ENCODE peak calls at places on chromosomes 13 and 19, in eight cellular contexts. B, W, G, Q, H, F, S and U are unnamed samples.
A peak's percentile ranks its signal among the peaks of the same experiment; 100 is the strongest.

GRCh38 chr19:16957151-16957662 is 68.4 kb downstream of the F2RL3 start:
- DNase-seq in B (no peak), W (no peak), G (no peak), Q (no peak), H (no peak), F (peak; percentile 25), S (no peak), U (peak; percentile 52)

GRCh38 chr19:13758795-13759194 is 5.5 kb upstream of the MRI1 start:
- DNase-seq in B (no peak), W (no peak), G (no peak), Q (no peak), H (no peak), F (no peak), S (no peak), U (peak; percentile 67)

GRCh38 chr13:110304256-110304655 is 2.7 kb downstream of the COL4A1 start:
- DNase-seq in B (no peak), W (peak; percentile 84), G (no peak), Q (peak; percentile 14), H (no peak), F (peak; percentile 47), S (no peak), U (no peak)

GRCh38 chr13:71148391-71148790 is 718.6 kb downstream of the DACH1 start:
- DNase-seq in B (no peak), W (no peak), G (no peak), Q (no peak), H (no peak), F (no peak), S (no peak), U (no peak)

GRCh38 chr13:22449251-22449650 is 731.5 kb upstream of the SGCG start:
- DNase-seq in B (no peak), W (no peak), G (no peak), Q (no peak), H (no peak), F (no peak), S (no peak), U (no peak)

GRCh38 chr13:32079586-32079985 is 48.0 kb downstream of the FRY start:
- DNase-seq in B (no peak), W (no peak), G (no peak), Q (no peak), H (no peak), F (no peak), S (no peak), U (no peak)

GRCh38 chr13:97353927-97354326 is 80.0 kb upstream of the RAP2A start:
- DNase-seq in B (no peak), W (no peak), G (no peak), Q (no peak), H (no peak), F (no peak), S (no peak), U (no peak)

GRCh38 chr19:29119582-29119981 is 93.4 kb downstream of the UQCRFS1 start:
- DNase-seq in B (no peak), W (no peak), G (no peak), Q (no peak), H (no peak), F (no peak), S (no peak), U (no peak)

GRCh38 chr19:57803594-57804325 is 11.0 kb downstream of the ZNF552 start:
- DNase-seq in B (no peak), W (no peak), G (no peak), Q (peak; percentile 56), H (no peak), F (no peak), S (peak; percentile 26), U (no peak)

GRCh38 chr13:49657241-49657641 is 28.9 kb downstream of the ARL11 start:
- DNase-seq in B (no peak), W (no peak), G (no peak), Q (no peak), H (no peak), F (no peak), S (no peak), U (peak; percentile 32)

GRCh38 chr19:48826606-48827020 is 9.7 kb downstream of the HSD17B14 start:
- DNase-seq in B (no peak), W (no peak), G (no peak), Q (no peak), H (no peak), F (no peak), S (peak; percentile 29), U (peak; percentile 90)

GRCh38 chr19:34082289-34083077 is 89.8 kb upstream of the LSM14A start:
- DNase-seq in B (no peak), W (no peak), G (no peak), Q (peak; percentile 43), H (no peak), F (no peak), S (no peak), U (no peak)

GRCh38 chr19:39915848-39916215 is 18.6 kb downstream of the FCGBP start:
- DNase-seq in B (no peak), W (no peak), G (no peak), Q (no peak), H (peak; percentile 55), F (no peak), S (no peak), U (no peak)

GRCh38 chr13:99007414-99007986 is 29.6 kb upstream of the DOCK9 start:
- DNase-seq in B (no peak), W (no peak), G (no peak), Q (no peak), H (no peak), F (no peak), S (no peak), U (no peak)

GRCh38 chr13:83752141-83752540 is 130.1 kb downstream of the SLITRK1 start:
- DNase-seq in B (no peak), W (no peak), G (no peak), Q (no peak), H (no peak), F (no peak), S (no peak), U (no peak)

GRCh38 chr19:53463263-53463662 is 4.3 kb upstream of the ZNF813 start:
- DNase-seq in B (peak; percentile 19), W (peak; percentile 83), G (peak; percentile 54), Q (peak; percentile 77), H (no peak), F (no peak), S (peak; percentile 15), U (peak; percentile 32)

GRCh38 chr13:113633485-113633873 is 24.5 kb downstream of the ATP4B start:
- DNase-seq in B (no peak), W (peak; percentile 56), G (peak; percentile 34), Q (no peak), H (no peak), F (no peak), S (no peak), U (no peak)

GRCh38 chr13:113627136-113627535 is 30.9 kb downstream of the ATP4B start:
- DNase-seq in B (no peak), W (peak; percentile 58), G (no peak), Q (no peak), H (no peak), F (no peak), S (no peak), U (no peak)

DNA sequence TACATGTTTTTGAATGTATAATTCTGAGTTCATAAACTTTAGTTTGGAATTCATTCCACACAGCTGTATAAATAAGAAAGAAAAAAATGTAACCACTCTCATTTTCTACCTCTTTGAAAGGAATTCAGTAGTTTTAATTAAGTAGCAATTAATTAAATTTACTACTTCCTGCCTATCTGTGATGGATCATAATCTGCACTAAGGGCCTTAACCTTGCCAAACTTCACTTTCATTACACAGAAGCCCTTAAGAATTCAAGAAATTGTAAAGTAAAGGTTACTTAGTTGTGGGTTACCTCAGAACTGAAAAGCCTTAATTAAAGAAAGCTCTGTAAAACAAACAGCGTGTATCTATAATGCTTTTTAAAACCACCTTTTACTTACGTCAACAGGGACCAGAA is 111.9 kb upstream of the FBXL3 start:
- DNase-seq in B (no peak), W (no peak), G (no peak), Q (no peak), H (no peak), F (no peak), S (no peak), U (no peak)
- H3K36me3 ChIP-seq in B (peaks cover 32% of the 10 kb centered on the region), W (peaks cover 13% of the 10 kb centered on the region), G (peaks cover 78% of the 10 kb centered on the region), Q (no peaks in the 10 kb centered on the region), H (peaks cover 59% of the 10 kb centered on the region), F (no peaks in the 10 kb centered on the region), S (no peaks in the 10 kb centered on the region), U (peaks cover 81% of the 10 kb centered on the region)

GRCh38 chr19:19540707-19541515 is 2.8 kb downstream of the CILP2 start:
- DNase-seq in B (peak; percentile 88), W (no peak), G (no peak), Q (peak; percentile 70), H (no peak), F (no peak), S (peak; percentile 66), U (peak; percentile 88)
- TF ChIP-seq EP300 in B (no peak), W (no peak), G (no peak), Q (no peak), H (no peak), F (no peak), S (no peak), U (no peak)

GRCh38 chr19:50046649-50047503 is 21.1 kb downstream of the ZNF473 start:
- DNase-seq in B (peak; percentile 67), W (peak; percentile 70), G (peak; percentile 73), Q (peak; percentile 50), H (no peak), F (peak; percentile 77), S (peak; percentile 50), U (peak; percentile 59)
- H3K36me3 ChIP-seq in B (peaks cover 62% of the 10 kb centered on the region), W (peaks cover 40% of the 10 kb centered on the region), G (peaks cover 58% of the 10 kb centered on the region), Q (peaks cover 8% of the 10 kb centered on the region), H (peaks cover 64% of the 10 kb centered on the region), F (peaks cover 12% of the 10 kb centered on the region), S (peaks cover 46% of the 10 kb centered on the region), U (peaks cover 50% of the 10 kb centered on the region)

DNA sequence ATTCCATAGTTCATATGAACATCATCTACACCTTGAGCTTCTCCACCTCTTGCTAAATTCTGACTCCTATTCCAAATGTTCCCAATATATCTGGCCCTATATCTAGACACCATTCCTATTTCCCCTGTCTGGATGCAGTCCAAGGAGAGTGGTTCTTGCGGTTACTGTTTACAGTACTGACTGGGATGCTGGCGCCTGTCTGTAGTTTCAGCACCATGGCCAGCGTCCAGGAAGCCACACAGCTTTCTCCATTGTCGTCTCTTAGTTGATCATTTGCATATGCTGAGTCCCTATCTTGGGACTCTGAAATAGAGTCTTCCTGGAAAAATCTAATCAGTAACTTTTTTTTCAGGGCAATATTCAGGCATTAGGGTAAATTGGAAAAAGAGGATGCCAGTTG is 14.9 kb downstream of the LAIR2 start:
- DNase-seq in B (peak; percentile 82), W (no peak), G (no peak), Q (peak; percentile 18), H (no peak), F (peak; percentile 42), S (peak; percentile 37), U (no peak)
- TF ChIP-seq EP300 in B (no peak), W (no peak), G (no peak), Q (no peak), H (no peak), F (no peak), S (no peak), U (no peak)

GRCh38 chr19:15396436-15396835 is 16.8 kb upstream of the AKAP8 start:
- DNase-seq in B (no peak), W (peak; percentile 26), G (no peak), Q (no peak), H (no peak), F (no peak), S (no peak), U (no peak)
- H3K36me3 ChIP-seq in B (peaks cover 87% of the 10 kb centered on the region), W (peaks cover 59% of the 10 kb centered on the region), G (peaks cover 79% of the 10 kb centered on the region), Q (no peaks in the 10 kb centered on the region), H (peaks cover 94% of the 10 kb centered on the region), F (peaks cover 16% of the 10 kb centered on the region), S (peaks cover 58% of the 10 kb centered on the region), U (peaks cover 89% of the 10 kb centered on the region)

GRCh38 chr19:38251564-38252051 is 4.6 kb downstream of the PPP1R14A start:
- DNase-seq in B (no peak), W (peak; percentile 83), G (no peak), Q (peak; percentile 65), H (no peak), F (peak; percentile 48), S (no peak), U (no peak)
- TF ChIP-seq EP300 in B (no peak), W (peak; percentile 21), G (no peak), Q (no peak), H (no peak), F (no peak), S (no peak), U (no peak)